ENCODE peak calls at places on chromosomes 16 and 17, in nine cellular contexts. M is heart right ventricle; Z is A549; N is AG04450; J is keratinocyte; R is Peyer's patch; Y is sigmoid colon; H is effector memory CD4-positive, alpha-beta T cell; Q is mesendoderm. A is an unnamed sample.
A peak's percentile ranks its signal among the peaks of the same experiment; 100 is the strongest.

GRCh38 chr16:15701975-15702970 is 52.2 kb downstream of the NDE1 start:
- DNase-seq in Q (no peak), M (no peak), N (no peak), J (no peak), H (no peak), Y (no peak), R (no peak), Z (no peak), A (no peak)

GRCh38 chr17:67606471-67606870 is 111.3 kb upstream of the NOL11 start:
- DNase-seq in Y (no peak), N (no peak), Q (no peak), H (no peak), R (peak; percentile 50), M (peak; percentile 32), Z (no peak), J (no peak), A (no peak)

GRCh38 chr16:30602595-30603277 is 7.5 kb downstream of the ZNF689 start:
- DNase-seq in M (no peak), Z (no peak), Q (no peak), N (no peak), Y (no peak), J (no peak), R (no peak), H (no peak), A (no peak)

GRCh38 chr16:50534958-50535357 is 13.2 kb upstream of the NKD1 start:
- DNase-seq in Q (no peak), J (no peak), M (no peak), N (no peak), R (no peak), Y (no peak), H (no peak), Z (no peak), A (no peak)

GRCh38 chr16:523097-523741 is 4.3 kb upstream of the CAPN15 start:
- DNase-seq in Z (no peak), Y (no peak), Q (no peak), H (no peak), R (no peak), N (no peak), M (peak; percentile 13), J (no peak), A (no peak)

GRCh38 chr17:55454906-55455474 is 33.4 kb upstream of the MMD start:
- DNase-seq in Y (no peak), Z (peak; percentile 75), M (no peak), Q (no peak), H (no peak), J (no peak), R (no peak), N (peak; percentile 90), A (no peak)

GRCh38 chr17:32157225-32157624 is 14.9 kb downstream of the RHOT1 start:
- DNase-seq in Z (no peak), M (no peak), H (no peak), Q (no peak), Y (no peak), J (no peak), R (no peak), N (no peak), A (no peak)

GRCh38 chr16:705748-706188 is at the start of gene FBXL16:
- DNase-seq in R (no peak), Z (no peak), J (no peak), Q (no peak), M (no peak), H (no peak), N (no peak), Y (no peak), A (no peak)

GRCh38 chr17:339193-340061 is 13.2 kb downstream of the RPH3AL start:
- DNase-seq in N (no peak), Z (no peak), M (no peak), Y (peak; percentile 48), Q (no peak), R (peak; percentile 44), J (no peak), H (no peak), A (peak; percentile 71)

GRCh38 chr16:72945081-72945480 is 102.8 kb downstream of the ZFHX3 start:
- DNase-seq in Y (peak; percentile 30), M (no peak), Z (no peak), Q (no peak), R (no peak), J (no peak), N (no peak), H (no peak), A (no peak)

GRCh38 chr16:72945611-72946010 is 102.3 kb downstream of the ZFHX3 start:
- DNase-seq in J (no peak), N (no peak), Z (no peak), R (no peak), Y (peak; percentile 18), Q (no peak), M (no peak), H (no peak), A (no peak)

GRCh38 chr16:72946063-72946462 is 101.9 kb downstream of the ZFHX3 start:
- DNase-seq in N (no peak), J (no peak), Y (peak; percentile 39), R (no peak), Q (no peak), M (no peak), H (no peak), Z (no peak), A (no peak)

GRCh38 chr16:72947379-72948237 is 100.3 kb downstream of the ZFHX3 start:
- DNase-seq in M (no peak), Q (no peak), Y (no peak), N (no peak), R (peak; percentile 78), Z (no peak), J (no peak), H (no peak), A (no peak)

DNA sequence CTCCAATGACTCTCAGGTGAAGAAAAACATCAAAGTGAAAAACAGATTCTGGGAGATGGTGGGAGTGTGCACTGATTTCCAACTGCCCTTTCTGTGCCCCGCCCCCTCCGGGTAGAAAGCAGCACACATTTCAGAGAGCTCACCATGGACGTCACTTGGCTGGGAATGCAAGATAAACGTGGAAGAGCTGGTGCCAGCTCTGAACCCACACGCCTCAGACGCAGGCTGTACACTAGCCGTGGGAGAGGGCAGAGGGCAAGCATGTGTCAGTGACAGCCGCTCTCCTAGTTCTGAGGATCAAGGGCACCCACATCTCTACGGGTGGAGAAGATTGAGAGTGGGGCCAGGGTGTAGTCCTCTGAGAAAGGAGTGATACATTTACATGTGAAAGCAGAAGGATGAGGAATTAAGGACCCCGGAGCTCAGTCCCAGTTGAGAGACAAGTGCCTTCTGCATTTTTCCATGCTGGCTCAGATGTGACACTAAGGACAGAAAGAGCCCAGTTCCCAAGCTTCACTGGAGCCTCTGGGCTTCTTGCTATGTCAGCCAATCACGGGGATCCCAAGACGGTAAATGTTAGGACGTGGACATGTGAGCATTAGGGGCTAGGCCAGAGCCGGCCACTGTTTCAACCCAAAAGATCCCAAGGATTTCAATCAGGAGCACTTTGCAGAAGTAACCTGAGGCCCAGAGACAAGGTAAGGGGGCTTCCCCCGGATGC is 101.3 kb downstream of the ZFHX3 start:
- DNase-seq in R (peak; percentile 57), J (no peak), H (no peak), Q (no peak), N (no peak), M (peak; percentile 44), Y (peak; percentile 77), Z (no peak), A (no peak)
- H3K27ac ChIP-seq in R (no peak overlapping the region), J (no peak overlapping the region), H (no peak overlapping the region), Q (no peak overlapping the region), N (no peak overlapping the region), M (no peak overlapping the region), Y (peak overlapping the region; percentile 34), Z (no peak overlapping the region), A (no peak overlapping the region)

GRCh38 chr17:75492555-75493168 is 22.7 kb downstream of the CASKIN2 start:
- DNase-seq in Y (no peak), Q (no peak), M (peak; percentile 13), N (no peak), R (no peak), Z (no peak), J (no peak), H (no peak), A (no peak)

GRCh38 chr17:75490173-75490743 is 25.1 kb downstream of the CASKIN2 start:
- DNase-seq in Y (no peak), N (no peak), J (no peak), Q (no peak), M (peak; percentile 19), H (no peak), Z (no peak), R (peak; percentile 79), A (no peak)

GRCh38 chr17:75490953-75491649 is 24.2 kb downstream of the CASKIN2 start:
- DNase-seq in Q (no peak), R (no peak), Z (no peak), J (no peak), N (no peak), Y (no peak), M (no peak), H (no peak), A (no peak)

GRCh38 chr17:75493476-75494129 is 21.7 kb downstream of the CASKIN2 start:
- DNase-seq in Y (no peak), Z (no peak), M (no peak), Q (no peak), R (no peak), N (no peak), J (no peak), H (no peak), A (no peak)

DNA sequence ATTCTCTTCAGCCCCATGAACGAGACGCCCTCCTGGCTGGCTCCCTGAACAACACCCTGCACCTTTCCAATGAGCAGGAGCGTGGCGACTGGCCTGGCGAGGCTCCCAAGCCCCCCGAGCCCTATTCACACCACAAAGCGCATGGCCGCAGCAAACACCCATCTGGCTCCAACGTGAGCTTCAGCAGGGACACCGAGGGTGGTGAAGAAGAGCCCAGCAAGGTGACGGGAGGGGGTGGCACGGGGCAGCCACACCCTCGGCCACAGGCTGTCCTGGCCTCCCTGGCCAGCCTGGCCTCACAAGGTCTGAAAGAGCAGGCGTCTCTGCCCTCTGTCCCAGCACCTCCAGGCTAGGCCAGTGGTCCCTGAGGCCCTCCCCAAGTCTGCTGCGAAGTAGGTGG is 23.7 kb downstream of the CASKIN2 start:
- DNase-seq in Q (no peak), H (no peak), Z (no peak), R (no peak), N (no peak), Y (no peak), M (no peak), J (no peak), A (no peak)
- H3K27ac ChIP-seq in Q (no peak overlapping the region), H (no peak overlapping the region), Z (no peak overlapping the region), R (no peak overlapping the region), N (no peak overlapping the region), Y (no peak overlapping the region), M (peak overlapping the region; percentile 69), J (no peak overlapping the region), A (peak overlapping the region; percentile 30)

GRCh38 chr17:29586676-29587469 is 2.6 kb downstream of the GIT1 start:
- DNase-seq in N (no peak), J (no peak), Y (no peak), R (no peak), Q (no peak), Z (no peak), H (no peak), M (no peak), A (no peak)
- H3K27ac ChIP-seq in N (no peak overlapping the region), J (no peak overlapping the region), Y (peak overlapping the region; percentile 82), R (peak overlapping the region; percentile 38), Q (no peak overlapping the region), Z (no peak overlapping the region), H (no peak overlapping the region), M (peak overlapping the region; percentile 85), A (peak overlapping the region; percentile 73)

GRCh38 chr16:58850019-58850626 is 116.0 kb upstream of the GOT2 start:
- DNase-seq in N (no peak), M (no peak), Z (no peak), J (no peak), R (no peak), Q (peak; percentile 42), Y (no peak), H (no peak), A (no peak)
- H3K27ac ChIP-seq in N (no peak overlapping the region), M (no peak overlapping the region), Z (no peak overlapping the region), J (no peak overlapping the region), R (no peak overlapping the region), Q (no peak overlapping the region), Y (no peak overlapping the region), H (no peak overlapping the region), A (no peak overlapping the region)

A was measured in upper lobe of right lung.